ENCODE peak calls at places on chromosome 5, in ten cellular contexts. One of them, this sample, is unnamed. For H3K4me1, the result is how much of the 10 kb centered on the place peaks cover.

GRCh38 chr5:122743231-122743630 is 31.6 kb upstream of the SNX2 start:
- DNase-seq in HepG2: no peak
- DNase-seq in GM12878: no peak
- DNase-seq in SK-N-SH: no peak
- DNase-seq in transverse colon: no peak
- DNase-seq in H1: no peak
- DNase-seq in vagina: no peak
- DNase-seq in GM23338: no peak
- DNase-seq in endothelial cell of umbilical vein: no peak
- DNase-seq in spleen: no peak
- DNase-seq in this sample: no peak

GRCh38 chr5:92337772-92338234 is 954.7 kb upstream of the ARRDC3 start:
- DNase-seq in SK-N-SH: no peak
- DNase-seq in GM23338: no peak
- DNase-seq in endothelial cell of umbilical vein: no peak
- DNase-seq in H1: no peak
- DNase-seq in vagina: no peak
- DNase-seq in HepG2: no peak
- DNase-seq in spleen: no peak
- DNase-seq in GM12878: no peak
- DNase-seq in transverse colon: no peak
- DNase-seq in this sample: no peak

GRCh38 chr5:76582252-76583162 is 40.7 kb downstream of the F2RL2 start:
- DNase-seq in HepG2: no peak
- DNase-seq in endothelial cell of umbilical vein: no peak
- DNase-seq in transverse colon: no peak
- DNase-seq in GM23338: no peak
- DNase-seq in spleen: no peak
- DNase-seq in SK-N-SH: no peak
- DNase-seq in GM12878: peak
- DNase-seq in vagina: no peak
- DNase-seq in H1: no peak
- DNase-seq in this sample: no peak

GRCh38 chr5:72556351-72557146 is 49.3 kb upstream of the ZNF366 start:
- DNase-seq in GM12878: peak
- DNase-seq in HepG2: peak
- DNase-seq in GM23338: peak
- DNase-seq in spleen: peak
- DNase-seq in H1: peak
- DNase-seq in vagina: no peak
- DNase-seq in SK-N-SH: no peak
- DNase-seq in transverse colon: peak
- DNase-seq in endothelial cell of umbilical vein: peak
- DNase-seq in this sample: peak

GRCh38 chr5:10863763-10864383 is 102.8 kb upstream of the DAP start:
- DNase-seq in H1: peak
- DNase-seq in vagina: no peak
- DNase-seq in GM23338: peak
- DNase-seq in endothelial cell of umbilical vein: peak
- DNase-seq in spleen: no peak
- DNase-seq in SK-N-SH: peak
- DNase-seq in HepG2: peak
- DNase-seq in transverse colon: peak
- DNase-seq in GM12878: peak
- DNase-seq in this sample: no peak

GRCh38 chr5:6856658-6857057 is 143.4 kb downstream of the TENT4A start:
- DNase-seq in GM12878: no peak
- DNase-seq in spleen: no peak
- DNase-seq in HepG2: no peak
- DNase-seq in transverse colon: no peak
- DNase-seq in H1: no peak
- DNase-seq in GM23338: no peak
- DNase-seq in endothelial cell of umbilical vein: no peak
- DNase-seq in vagina: peak
- DNase-seq in SK-N-SH: peak
- DNase-seq in this sample: peak

GRCh38 chr5:133818031-133818431 is 150.4 kb downstream of the C5orf15 start:
- DNase-seq in vagina: no peak
- DNase-seq in SK-N-SH: no peak
- DNase-seq in endothelial cell of umbilical vein: no peak
- DNase-seq in HepG2: no peak
- DNase-seq in H1: no peak
- DNase-seq in spleen: no peak
- DNase-seq in GM12878: no peak
- DNase-seq in transverse colon: no peak
- DNase-seq in GM23338: no peak
- DNase-seq in this sample: peak

GRCh38 chr5:137164961-137165360 is 334.2 kb downstream of the SPOCK1 start:
- DNase-seq in spleen: no peak
- DNase-seq in GM23338: no peak
- DNase-seq in SK-N-SH: no peak
- DNase-seq in endothelial cell of umbilical vein: no peak
- DNase-seq in vagina: no peak
- DNase-seq in GM12878: no peak
- DNase-seq in H1: no peak
- DNase-seq in transverse colon: no peak
- DNase-seq in HepG2: no peak
- DNase-seq in this sample: no peak

GRCh38 chr5:76175051-76175666 is 92.0 kb downstream of the SV2C start:
- DNase-seq in spleen: no peak
- DNase-seq in SK-N-SH: peak
- DNase-seq in HepG2: peak
- DNase-seq in H1: peak
- DNase-seq in GM12878: peak
- DNase-seq in GM23338: peak
- DNase-seq in transverse colon: peak
- DNase-seq in vagina: no peak
- DNase-seq in endothelial cell of umbilical vein: peak
- DNase-seq in this sample: peak

GRCh38 chr5:80216753-80217596 is 38.9 kb downstream of the SERINC5 start:
- DNase-seq in SK-N-SH: no peak
- DNase-seq in vagina: no peak
- DNase-seq in H1: no peak
- DNase-seq in HepG2: no peak
- DNase-seq in GM23338: no peak
- DNase-seq in spleen: no peak
- DNase-seq in transverse colon: no peak
- DNase-seq in GM12878: no peak
- DNase-seq in endothelial cell of umbilical vein: no peak
- DNase-seq in this sample: peak

GRCh38 chr5:136012041-136012804 is 16.6 kb upstream of the TGFBI start:
- DNase-seq in spleen: no peak
- DNase-seq in SK-N-SH: no peak
- DNase-seq in vagina: no peak
- DNase-seq in GM23338: no peak
- DNase-seq in GM12878: no peak
- DNase-seq in transverse colon: no peak
- DNase-seq in endothelial cell of umbilical vein: peak
- DNase-seq in HepG2: no peak
- DNase-seq in H1: no peak
- DNase-seq in this sample: no peak

GRCh38 chr5:95022967-95023695 is 261.8 kb downstream of the MCTP1 start:
- DNase-seq in GM12878: peak
- DNase-seq in vagina: no peak
- DNase-seq in spleen: no peak
- DNase-seq in transverse colon: no peak
- DNase-seq in GM23338: no peak
- DNase-seq in SK-N-SH: no peak
- DNase-seq in endothelial cell of umbilical vein: no peak
- DNase-seq in H1: no peak
- DNase-seq in HepG2: no peak
- DNase-seq in this sample: no peak

GRCh38 chr5:173582198-173583092 is 34.0 kb downstream of the BOD1 start:
- DNase-seq in transverse colon: no peak
- DNase-seq in SK-N-SH: no peak
- DNase-seq in HepG2: no peak
- DNase-seq in endothelial cell of umbilical vein: no peak
- DNase-seq in GM12878: no peak
- DNase-seq in spleen: no peak
- DNase-seq in GM23338: no peak
- DNase-seq in vagina: no peak
- DNase-seq in H1: no peak
- DNase-seq in this sample: no peak

GRCh38 chr5:98783051-98783649 is 9.7 kb downstream of the RGMB start:
- DNase-seq in vagina: no peak
- DNase-seq in endothelial cell of umbilical vein: no peak
- DNase-seq in GM12878: no peak
- DNase-seq in H1: no peak
- DNase-seq in transverse colon: no peak
- DNase-seq in GM23338: no peak
- DNase-seq in HepG2: no peak
- DNase-seq in SK-N-SH: no peak
- DNase-seq in spleen: no peak
- DNase-seq in this sample: peak
- H3K4me1 ChIP-seq in vagina: half or more
- H3K4me1 ChIP-seq in endothelial cell of umbilical vein: under half
- H3K4me1 ChIP-seq in GM12878: under half
- H3K4me1 ChIP-seq in H1: under half
- H3K4me1 ChIP-seq in transverse colon: half or more
- H3K4me1 ChIP-seq in GM23338: under half
- H3K4me1 ChIP-seq in HepG2: under half
- H3K4me1 ChIP-seq in SK-N-SH: under half
- H3K4me1 ChIP-seq in spleen: under half
- H3K4me1 ChIP-seq in this sample: under half

DNA sequence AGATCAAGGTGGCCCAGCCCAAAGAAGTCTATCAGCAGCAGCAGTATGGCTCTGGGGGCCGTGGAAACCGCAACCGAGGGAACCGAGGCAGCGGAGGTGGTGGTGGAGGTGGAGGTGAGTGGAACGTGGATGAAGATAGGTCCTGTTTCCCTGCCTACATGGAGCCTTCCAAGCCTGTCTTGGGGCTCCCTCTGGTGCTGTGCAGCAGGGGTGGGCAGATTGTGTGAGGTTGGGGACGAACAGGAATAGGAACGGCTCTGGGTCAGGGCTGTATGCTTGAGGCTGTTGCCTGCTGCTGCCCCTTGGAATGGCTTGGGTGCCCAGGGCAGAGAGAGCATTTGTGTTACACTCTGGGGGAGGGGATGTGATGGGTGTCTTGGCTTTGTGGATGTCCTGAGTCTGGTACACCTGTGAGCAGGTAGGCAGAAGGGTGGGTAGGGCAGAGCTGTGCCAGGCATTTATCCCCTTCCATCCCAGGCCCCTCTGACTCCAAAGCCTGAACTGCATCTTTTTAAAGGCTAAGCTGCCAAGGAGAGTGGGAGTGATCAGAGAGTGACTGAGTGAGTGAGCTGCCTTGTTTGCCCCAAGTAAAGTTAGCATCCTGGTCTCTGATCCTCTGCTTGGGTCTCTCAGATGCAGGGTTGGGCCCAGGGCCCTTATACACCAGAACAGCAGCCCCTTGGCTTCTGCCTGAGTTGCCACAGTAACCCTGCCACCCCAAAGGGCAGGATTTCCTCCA is 5.2 kb downstream of the HNRNPAB start:
- DNase-seq in GM12878: no peak
- DNase-seq in SK-N-SH: no peak
- DNase-seq in vagina: no peak
- DNase-seq in endothelial cell of umbilical vein: no peak
- DNase-seq in spleen: peak
- DNase-seq in transverse colon: no peak
- DNase-seq in GM23338: no peak
- DNase-seq in HepG2: no peak
- DNase-seq in H1: no peak
- DNase-seq in this sample: no peak
- TF ChIP-seq POLR2AphosphoS5 in GM12878: peak
- TF ChIP-seq POLR2AphosphoS5 in SK-N-SH: no peak
- TF ChIP-seq POLR2AphosphoS5 in vagina: no peak
- TF ChIP-seq POLR2AphosphoS5 in endothelial cell of umbilical vein: peak
- TF ChIP-seq POLR2AphosphoS5 in spleen: no peak
- TF ChIP-seq POLR2AphosphoS5 in transverse colon: no peak
- TF ChIP-seq POLR2AphosphoS5 in GM23338: peak
- TF ChIP-seq POLR2AphosphoS5 in HepG2: peak
- TF ChIP-seq POLR2AphosphoS5 in H1: peak
- TF ChIP-seq POLR2AphosphoS5 in this sample: no peak

DNA sequence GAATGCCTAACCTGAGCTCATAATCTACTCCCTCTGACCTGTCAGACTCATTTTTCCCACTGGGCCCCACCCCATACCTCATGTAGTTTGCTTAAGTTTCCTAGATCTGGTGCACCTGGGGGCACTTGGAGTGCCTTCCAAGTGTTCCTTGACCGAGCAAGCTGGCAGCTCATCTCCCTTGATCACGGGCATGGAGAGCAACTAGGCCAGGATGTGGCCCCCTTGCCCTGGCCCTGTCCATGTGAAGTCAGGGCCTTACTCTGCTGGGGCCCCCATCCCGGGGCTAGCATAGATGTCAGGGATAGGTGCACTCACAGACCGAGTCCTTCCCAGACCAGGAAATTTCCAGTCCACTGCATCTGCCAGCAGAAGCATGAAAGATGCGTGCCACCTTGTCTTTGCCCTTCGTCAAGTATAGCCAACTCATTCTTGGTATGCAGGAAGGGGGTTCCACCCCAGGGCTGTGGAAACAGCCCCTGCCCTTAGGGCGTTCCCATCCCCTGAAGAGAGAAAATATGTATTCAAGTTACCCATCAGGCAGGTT is 41.9 kb downstream of the SLC22A5 start:
- DNase-seq in H1: no peak
- DNase-seq in spleen: peak
- DNase-seq in endothelial cell of umbilical vein: no peak
- DNase-seq in SK-N-SH: no peak
- DNase-seq in GM23338: no peak
- DNase-seq in GM12878: no peak
- DNase-seq in HepG2: no peak
- DNase-seq in transverse colon: peak
- DNase-seq in vagina: no peak
- DNase-seq in this sample: peak
- H3K4me1 ChIP-seq in H1: under half
- H3K4me1 ChIP-seq in spleen: half or more
- H3K4me1 ChIP-seq in endothelial cell of umbilical vein: under half
- H3K4me1 ChIP-seq in SK-N-SH: under half
- H3K4me1 ChIP-seq in GM23338: under half
- H3K4me1 ChIP-seq in GM12878: under half
- H3K4me1 ChIP-seq in HepG2: half or more
- H3K4me1 ChIP-seq in transverse colon: half or more
- H3K4me1 ChIP-seq in vagina: half or more
- H3K4me1 ChIP-seq in this sample: under half

DNA sequence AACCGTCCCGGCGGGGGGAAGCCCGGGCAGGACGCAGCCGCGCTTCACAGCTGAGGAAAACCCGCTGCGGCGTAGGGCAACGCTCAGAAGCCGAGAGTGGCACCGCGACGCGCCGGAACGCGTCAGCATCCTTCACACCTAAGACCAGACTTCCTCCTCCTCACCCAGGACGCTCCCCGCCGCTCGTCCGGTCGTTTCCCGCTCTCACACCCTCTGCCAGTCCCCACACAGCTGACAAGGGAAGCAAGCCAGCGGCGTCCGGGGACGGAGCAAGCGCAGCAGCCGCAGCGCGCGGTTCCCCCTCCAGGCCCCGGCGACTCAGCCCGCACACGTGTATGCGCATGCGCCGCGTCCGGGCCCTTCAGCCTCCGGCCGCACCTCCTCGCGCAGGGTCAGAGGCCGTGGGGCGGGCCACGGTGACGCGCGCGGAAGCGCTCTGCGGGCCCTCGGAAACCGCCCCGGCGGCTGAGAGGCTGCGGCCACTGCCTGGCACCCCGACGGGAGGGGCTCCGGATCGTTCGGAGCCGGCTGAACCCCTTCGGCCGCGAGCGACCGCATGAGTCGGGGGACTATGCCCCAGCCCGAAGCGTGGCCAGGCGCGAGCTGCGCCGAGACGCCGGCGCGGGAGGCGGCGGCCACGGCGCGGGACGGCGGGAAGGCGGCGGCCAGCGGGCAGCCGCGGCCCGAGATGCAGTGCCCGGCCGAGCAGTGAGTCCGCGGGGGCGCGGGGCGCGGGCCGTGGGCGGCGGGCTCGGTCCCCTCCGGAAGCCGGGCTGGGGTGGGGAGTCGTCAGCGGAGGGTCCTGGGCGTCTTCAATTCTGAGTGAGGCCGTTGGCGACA is at the start of gene OTULIN:
- DNase-seq in GM23338: peak
- DNase-seq in vagina: no peak
- DNase-seq in H1: peak
- DNase-seq in spleen: peak
- DNase-seq in HepG2: peak
- DNase-seq in transverse colon: peak
- DNase-seq in SK-N-SH: peak
- DNase-seq in endothelial cell of umbilical vein: peak
- DNase-seq in GM12878: peak
- DNase-seq in this sample: peak
- TF ChIP-seq POLR2AphosphoS5 in GM23338: peak
- TF ChIP-seq POLR2AphosphoS5 in vagina: peak
- TF ChIP-seq POLR2AphosphoS5 in H1: no peak
- TF ChIP-seq POLR2AphosphoS5 in spleen: peak
- TF ChIP-seq POLR2AphosphoS5 in HepG2: peak
- TF ChIP-seq POLR2AphosphoS5 in transverse colon: peak
- TF ChIP-seq POLR2AphosphoS5 in SK-N-SH: peak
- TF ChIP-seq POLR2AphosphoS5 in endothelial cell of umbilical vein: peak
- TF ChIP-seq POLR2AphosphoS5 in GM12878: peak
- TF ChIP-seq POLR2AphosphoS5 in this sample: peak

This sample was measured in prostate gland.